ENCODE peak calls at places on chromosomes 13 and 19, in nine cellular contexts. S is ELR; C is MV-4-11; W is endodermal cell; R is HT1080; L is foreskin fibroblast; P is thoracic aorta; U is CD8-positive, alpha-beta T cell; N is RCC 7860. J is an unnamed sample.

GRCh38 chr13:59891053-59891452 is 272.7 kb downstream of the DIAPH3 start:
- DNase-seq in S (no peak), C (no peak), W (no peak), R (no peak), L (peak), P (no peak), U (no peak), N (no peak), J (no peak)

GRCh38 chr13:75745387-75745786 is 109.3 kb downstream of the LMO7 start:
- DNase-seq in S (no peak), C (no peak), W (no peak), R (no peak), L (no peak), P (no peak), U (no peak), N (no peak), J (no peak)

GRCh38 chr13:42215578-42216421 is 56.2 kb upstream of the AKAP11 start:
- DNase-seq in S (peak), C (peak), W (peak), R (peak), L (peak), P (no peak), U (no peak), N (no peak), J (peak)

GRCh38 chr19:532578-533484 is 1.3 kb downstream of the CDC34 start:
- DNase-seq in S (peak), C (peak), W (peak), R (peak), L (peak), P (no peak), U (no peak), N (peak), J (peak)

GRCh38 chr19:18590273-18591272 is 2.0 kb downstream of the REX1BD start:
- DNase-seq in S (peak), C (no peak), W (peak), R (no peak), L (peak), P (no peak), U (no peak), N (no peak), J (peak)

GRCh38 chr19:45955905-45956608 is 17.6 kb downstream of the NOVA2 start:
- DNase-seq in S (peak), C (peak), W (peak), R (peak), L (peak), P (no peak), U (no peak), N (no peak), J (no peak)

GRCh38 chr19:5231857-5232503 is 108.6 kb downstream of the PTPRS start:
- DNase-seq in S (no peak), C (no peak), W (no peak), R (no peak), L (no peak), P (no peak), U (no peak), N (no peak), J (no peak)

GRCh38 chr19:48418317-48419064 is 25.0 kb downstream of the GRIN2D start:
- DNase-seq in S (peak), C (peak), W (peak), R (peak), L (peak), P (no peak), U (no peak), N (peak), J (no peak)

GRCh38 chr19:58572818-58573657 is at the start of gene MZF1:
- DNase-seq in S (peak), C (no peak), W (peak), R (peak), L (peak), P (peak), U (peak), N (peak), J (peak)

GRCh38 chr19:8210660-8211101 is 1.5 kb downstream of the CERS4 start:
- DNase-seq in S (no peak), C (no peak), W (no peak), R (no peak), L (no peak), P (no peak), U (no peak), N (no peak), J (no peak)

GRCh38 chr13:37229931-37230330 is 124.5 kb upstream of the CSNK1A1L start:
- DNase-seq in S (no peak), C (no peak), W (no peak), R (no peak), L (no peak), P (no peak), U (no peak), N (no peak), J (no peak)

GRCh38 chr19:50770888-50771287 is 624 bp downstream of the GPR32 start:
- DNase-seq in S (no peak), C (no peak), W (no peak), R (no peak), L (no peak), P (no peak), U (no peak), N (no peak), J (no peak)

GRCh38 chr19:18895828-18896341 is at the start of gene CERS1:
- DNase-seq in S (peak), C (no peak), W (peak), R (no peak), L (peak), P (no peak), U (no peak), N (no peak), J (peak)

GRCh38 chr13:41823486-41823885 is 137.4 kb downstream of the VWA8 start:
- DNase-seq in S (no peak), C (no peak), W (no peak), R (no peak), L (no peak), P (no peak), U (no peak), N (no peak), J (no peak)

GRCh38 chr13:111211789-111212516 is 96.8 kb downstream of the ARHGEF7 start:
- DNase-seq in S (peak), C (no peak), W (peak), R (no peak), L (no peak), P (no peak), U (no peak), N (no peak), J (no peak)

GRCh38 chr19:8151499-8152035 is 2.2 kb upstream of the FBN3 start:
- DNase-seq in S (no peak), C (no peak), W (no peak), R (no peak), L (no peak), P (no peak), U (no peak), N (no peak), J (peak)

GRCh38 chr13:83332751-83333150 is 549.5 kb downstream of the SLITRK1 start:
- DNase-seq in S (no peak), C (no peak), W (no peak), R (no peak), L (no peak), P (no peak), U (no peak), N (no peak), J (no peak)

GRCh38 chr13:112510987-112511715 is 76.8 kb downstream of the TUBGCP3 start:
- DNase-seq in S (peak), C (no peak), W (peak), R (peak), L (no peak), P (no peak), U (no peak), N (peak), J (no peak)

GRCh38 chr13:21106089-21106488 is 44.7 kb upstream of the LATS2 start:
- DNase-seq in S (peak), C (no peak), W (no peak), R (peak), L (peak), P (no peak), U (no peak), N (peak), J (peak)

GRCh38 chr19:53910170-53910518 is 1.1 kb downstream of the CACNG7 start:
- DNase-seq in S (no peak), C (no peak), W (peak), R (no peak), L (peak), P (no peak), U (no peak), N (no peak), J (no peak)

GRCh38 chr19:39692166-39692565 is 12.1 kb upstream of the LGALS14 start:
- DNase-seq in S (no peak), C (peak), W (no peak), R (peak), L (no peak), P (no peak), U (no peak), N (no peak), J (no peak)

GRCh38 chr13:69324109-69324886 is 783.3 kb upstream of the ATXN8OS start:
- DNase-seq in S (peak), C (peak), W (no peak), R (peak), L (no peak), P (no peak), U (no peak), N (peak), J (no peak)

GRCh38 chr13:66405908-66406802 is 824.0 kb downstream of the PCDH9 start:
- DNase-seq in S (peak), C (no peak), W (no peak), R (peak), L (peak), P (no peak), U (no peak), N (no peak), J (no peak)

GRCh38 chr13:48192536-48192935 is 40.5 kb upstream of the ITM2B start:
- DNase-seq in S (no peak), C (no peak), W (no peak), R (no peak), L (no peak), P (no peak), U (no peak), N (no peak), J (no peak)

GRCh38 chr13:46136688-46137087 is 31.9 kb upstream of the CPB2 start:
- DNase-seq in S (no peak), C (no peak), W (no peak), R (no peak), L (no peak), P (no peak), U (no peak), N (no peak), J (no peak)